ENCODE peak calls at places on chromosomes 11 and 22, in ten cellular contexts. One of them, this sample, is unnamed.

GRCh38 chr11:130071211-130071712 is 1.6 kb downstream of the APLP2 start:
- DNase-seq in CD8-positive, alpha-beta T cell: peak; percentile 17
- DNase-seq in psoas muscle: no peak
- DNase-seq in prostate gland: no peak
- DNase-seq in K562: peak; percentile 47
- DNase-seq in esophagus squamous epithelium: no peak
- DNase-seq in pancreas: no peak
- DNase-seq in BE2C: no peak
- DNase-seq in stomach: no peak
- DNase-seq in neural progenitor cell: no peak
- DNase-seq in this sample: no peak

GRCh38 chr22:20031732-20032406 is 11.0 kb downstream of the TANGO2 start:
- DNase-seq in CD8-positive, alpha-beta T cell: peak; percentile 34
- DNase-seq in psoas muscle: no peak
- DNase-seq in prostate gland: no peak
- DNase-seq in K562: no peak
- DNase-seq in esophagus squamous epithelium: no peak
- DNase-seq in pancreas: peak; percentile 14
- DNase-seq in BE2C: no peak
- DNase-seq in stomach: peak; percentile 35
- DNase-seq in neural progenitor cell: no peak
- DNase-seq in this sample: no peak

GRCh38 chr11:13277719-13278619 is at the start of gene BMAL1:
- DNase-seq in CD8-positive, alpha-beta T cell: peak; percentile 57
- DNase-seq in psoas muscle: peak; percentile 81
- DNase-seq in prostate gland: peak; percentile 30
- DNase-seq in K562: no peak
- DNase-seq in esophagus squamous epithelium: no peak
- DNase-seq in pancreas: peak; percentile 56
- DNase-seq in BE2C: no peak
- DNase-seq in stomach: peak; percentile 57
- DNase-seq in neural progenitor cell: peak; percentile 50
- DNase-seq in this sample: peak; percentile 37

GRCh38 chr11:134482128-134482527 is 70.1 kb upstream of the B3GAT1 start:
- DNase-seq in CD8-positive, alpha-beta T cell: no peak
- DNase-seq in psoas muscle: no peak
- DNase-seq in prostate gland: no peak
- DNase-seq in K562: no peak
- DNase-seq in esophagus squamous epithelium: no peak
- DNase-seq in pancreas: no peak
- DNase-seq in BE2C: no peak
- DNase-seq in stomach: no peak
- DNase-seq in neural progenitor cell: no peak
- DNase-seq in this sample: no peak

GRCh38 chr11:130726234-130726559 is 190.1 kb downstream of the SNX19 start:
- DNase-seq in CD8-positive, alpha-beta T cell: no peak
- DNase-seq in psoas muscle: peak; percentile 65
- DNase-seq in prostate gland: peak; percentile 53
- DNase-seq in K562: no peak
- DNase-seq in esophagus squamous epithelium: no peak
- DNase-seq in pancreas: no peak
- DNase-seq in BE2C: no peak
- DNase-seq in stomach: no peak
- DNase-seq in neural progenitor cell: no peak
- DNase-seq in this sample: peak; percentile 61

GRCh38 chr11:130729678-130730300 is 186.5 kb downstream of the SNX19 start:
- DNase-seq in CD8-positive, alpha-beta T cell: no peak
- DNase-seq in psoas muscle: no peak
- DNase-seq in prostate gland: no peak
- DNase-seq in K562: no peak
- DNase-seq in esophagus squamous epithelium: no peak
- DNase-seq in pancreas: no peak
- DNase-seq in BE2C: no peak
- DNase-seq in stomach: no peak
- DNase-seq in neural progenitor cell: no peak
- DNase-seq in this sample: no peak

GRCh38 chr11:132858203-132858602 is 674.1 kb downstream of the OPCML start:
- DNase-seq in CD8-positive, alpha-beta T cell: no peak
- DNase-seq in psoas muscle: no peak
- DNase-seq in prostate gland: no peak
- DNase-seq in K562: no peak
- DNase-seq in esophagus squamous epithelium: no peak
- DNase-seq in pancreas: no peak
- DNase-seq in BE2C: no peak
- DNase-seq in stomach: no peak
- DNase-seq in neural progenitor cell: peak; percentile 37
- DNase-seq in this sample: no peak

GRCh38 chr11:33734441-33735165 is 1.6 kb downstream of the CD59 start:
- DNase-seq in CD8-positive, alpha-beta T cell: no peak
- DNase-seq in psoas muscle: peak; percentile 50
- DNase-seq in prostate gland: no peak
- DNase-seq in K562: peak; percentile 41
- DNase-seq in esophagus squamous epithelium: no peak
- DNase-seq in pancreas: no peak
- DNase-seq in BE2C: no peak
- DNase-seq in stomach: peak; percentile 55
- DNase-seq in neural progenitor cell: no peak
- DNase-seq in this sample: no peak

GRCh38 chr11:74559110-74559933 is 33.1 kb upstream of the POLD3 start:
- DNase-seq in CD8-positive, alpha-beta T cell: no peak
- DNase-seq in psoas muscle: no peak
- DNase-seq in prostate gland: no peak
- DNase-seq in K562: no peak
- DNase-seq in esophagus squamous epithelium: no peak
- DNase-seq in pancreas: no peak
- DNase-seq in BE2C: no peak
- DNase-seq in stomach: no peak
- DNase-seq in neural progenitor cell: no peak
- DNase-seq in this sample: peak; percentile 40

GRCh38 chr11:128289048-128289447 is 298.3 kb downstream of the ETS1 start:
- DNase-seq in CD8-positive, alpha-beta T cell: no peak
- DNase-seq in psoas muscle: no peak
- DNase-seq in prostate gland: no peak
- DNase-seq in K562: no peak
- DNase-seq in esophagus squamous epithelium: no peak
- DNase-seq in pancreas: no peak
- DNase-seq in BE2C: no peak
- DNase-seq in stomach: no peak
- DNase-seq in neural progenitor cell: no peak
- DNase-seq in this sample: no peak

GRCh38 chr11:60917267-60917666 is 3.3 kb downstream of the TMEM109 start:
- DNase-seq in CD8-positive, alpha-beta T cell: no peak
- DNase-seq in psoas muscle: no peak
- DNase-seq in prostate gland: no peak
- DNase-seq in K562: no peak
- DNase-seq in esophagus squamous epithelium: no peak
- DNase-seq in pancreas: no peak
- DNase-seq in BE2C: no peak
- DNase-seq in stomach: no peak
- DNase-seq in neural progenitor cell: no peak
- DNase-seq in this sample: no peak

GRCh38 chr11:88310246-88310645 is 27.3 kb downstream of the CTSC start:
- DNase-seq in CD8-positive, alpha-beta T cell: no peak
- DNase-seq in psoas muscle: no peak
- DNase-seq in prostate gland: no peak
- DNase-seq in K562: no peak
- DNase-seq in esophagus squamous epithelium: no peak
- DNase-seq in pancreas: no peak
- DNase-seq in BE2C: no peak
- DNase-seq in stomach: no peak
- DNase-seq in neural progenitor cell: no peak
- DNase-seq in this sample: no peak

GRCh38 chr22:48402591-48403031 is 1425.1 kb downstream of the BRD1 start:
- DNase-seq in CD8-positive, alpha-beta T cell: peak; percentile 2
- DNase-seq in psoas muscle: no peak
- DNase-seq in prostate gland: no peak
- DNase-seq in K562: no peak
- DNase-seq in esophagus squamous epithelium: no peak
- DNase-seq in pancreas: no peak
- DNase-seq in BE2C: no peak
- DNase-seq in stomach: peak; percentile 20
- DNase-seq in neural progenitor cell: no peak
- DNase-seq in this sample: no peak

GRCh38 chr22:50225200-50225969 is 19.4 kb downstream of the TUBGCP6 start:
- DNase-seq in CD8-positive, alpha-beta T cell: no peak
- DNase-seq in psoas muscle: no peak
- DNase-seq in prostate gland: no peak
- DNase-seq in K562: no peak
- DNase-seq in esophagus squamous epithelium: no peak
- DNase-seq in pancreas: peak; percentile 44
- DNase-seq in BE2C: no peak
- DNase-seq in stomach: no peak
- DNase-seq in neural progenitor cell: no peak
- DNase-seq in this sample: no peak
- H3K4me1 ChIP-seq in CD8-positive, alpha-beta T cell: no peaks in the 10 kb centered on the region
- H3K4me1 ChIP-seq in psoas muscle: no peaks in the 10 kb centered on the region
- H3K4me1 ChIP-seq in prostate gland: no peaks in the 10 kb centered on the region
- H3K4me1 ChIP-seq in K562: no peaks in the 10 kb centered on the region
- H3K4me1 ChIP-seq in esophagus squamous epithelium: no peaks in the 10 kb centered on the region
- H3K4me1 ChIP-seq in pancreas: no peaks in the 10 kb centered on the region
- H3K4me1 ChIP-seq in BE2C: no peaks in the 10 kb centered on the region
- H3K4me1 ChIP-seq in stomach: no peaks in the 10 kb centered on the region
- H3K4me1 ChIP-seq in neural progenitor cell: no peaks in the 10 kb centered on the region
- H3K4me1 ChIP-seq in this sample: no peaks in the 10 kb centered on the region

GRCh38 chr11:124778281-124778680 is 16.2 kb upstream of the ESAM start:
- DNase-seq in CD8-positive, alpha-beta T cell: no peak
- DNase-seq in psoas muscle: no peak
- DNase-seq in prostate gland: no peak
- DNase-seq in K562: no peak
- DNase-seq in esophagus squamous epithelium: no peak
- DNase-seq in pancreas: no peak
- DNase-seq in BE2C: no peak
- DNase-seq in stomach: no peak
- DNase-seq in neural progenitor cell: no peak
- DNase-seq in this sample: no peak
- TF ChIP-seq CTCF in CD8-positive, alpha-beta T cell: no peak
- TF ChIP-seq CTCF in psoas muscle: no peak
- TF ChIP-seq CTCF in prostate gland: no peak
- TF ChIP-seq CTCF in K562: peak; percentile 39
- TF ChIP-seq CTCF in esophagus squamous epithelium: no peak
- TF ChIP-seq CTCF in pancreas: no peak
- TF ChIP-seq CTCF in BE2C: peak; percentile 55
- TF ChIP-seq CTCF in stomach: no peak
- TF ChIP-seq CTCF in neural progenitor cell: peak; percentile 55
- TF ChIP-seq CTCF in this sample: no peak

GRCh38 chr11:72475359-72475758 is 41.0 kb upstream of the CLPB start:
- DNase-seq in CD8-positive, alpha-beta T cell: no peak
- DNase-seq in psoas muscle: no peak
- DNase-seq in prostate gland: no peak
- DNase-seq in K562: no peak
- DNase-seq in esophagus squamous epithelium: no peak
- DNase-seq in pancreas: no peak
- DNase-seq in BE2C: no peak
- DNase-seq in stomach: no peak
- DNase-seq in neural progenitor cell: no peak
- DNase-seq in this sample: no peak

GRCh38 chr11:72471005-72471898 is 36.9 kb upstream of the CLPB start:
- DNase-seq in CD8-positive, alpha-beta T cell: peak; percentile 46
- DNase-seq in psoas muscle: peak; percentile 71
- DNase-seq in prostate gland: peak; percentile 56
- DNase-seq in K562: peak; percentile 79
- DNase-seq in esophagus squamous epithelium: no peak
- DNase-seq in pancreas: peak; percentile 41
- DNase-seq in BE2C: peak; percentile 85
- DNase-seq in stomach: peak; percentile 67
- DNase-seq in neural progenitor cell: peak; percentile 85
- DNase-seq in this sample: peak; percentile 59

GRCh38 chr11:72466410-72466809 is 32.1 kb upstream of the CLPB start:
- DNase-seq in CD8-positive, alpha-beta T cell: no peak
- DNase-seq in psoas muscle: no peak
- DNase-seq in prostate gland: no peak
- DNase-seq in K562: no peak
- DNase-seq in esophagus squamous epithelium: no peak
- DNase-seq in pancreas: no peak
- DNase-seq in BE2C: no peak
- DNase-seq in stomach: no peak
- DNase-seq in neural progenitor cell: no peak
- DNase-seq in this sample: no peak

DNA sequence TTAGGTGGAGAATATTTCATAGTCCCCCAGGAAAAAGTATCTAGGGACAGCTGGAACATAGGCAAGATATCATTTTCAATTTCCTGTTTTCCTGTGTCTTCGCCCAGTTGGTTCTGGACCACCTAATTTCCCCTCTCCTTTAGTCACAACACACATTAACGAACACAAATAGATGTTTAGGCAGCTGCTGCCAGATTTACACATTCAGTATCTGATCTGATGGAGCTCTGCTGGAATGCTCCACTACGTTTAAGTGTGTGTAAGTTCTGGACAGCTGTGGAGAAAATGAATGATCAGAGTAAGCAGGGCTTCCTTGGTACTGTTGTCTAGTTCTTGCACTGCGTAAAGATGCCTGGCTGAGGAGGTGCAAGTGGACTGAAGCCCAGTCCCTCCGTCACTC is 36.1 kb upstream of the CLPB start:
- DNase-seq in CD8-positive, alpha-beta T cell: no peak
- DNase-seq in psoas muscle: no peak
- DNase-seq in prostate gland: no peak
- DNase-seq in K562: no peak
- DNase-seq in esophagus squamous epithelium: no peak
- DNase-seq in pancreas: no peak
- DNase-seq in BE2C: no peak
- DNase-seq in stomach: no peak
- DNase-seq in neural progenitor cell: no peak
- DNase-seq in this sample: no peak
- H3K27me3 ChIP-seq in CD8-positive, alpha-beta T cell: no peaks in the 10 kb centered on the region
- H3K27me3 ChIP-seq in psoas muscle: no peaks in the 10 kb centered on the region
- H3K27me3 ChIP-seq in prostate gland: no peaks in the 10 kb centered on the region
- H3K27me3 ChIP-seq in K562: peaks cover 33% of the 10 kb centered on the region
- H3K27me3 ChIP-seq in esophagus squamous epithelium: no peaks in the 10 kb centered on the region
- H3K27me3 ChIP-seq in pancreas: no peaks in the 10 kb centered on the region
- H3K27me3 ChIP-seq in BE2C: no peaks in the 10 kb centered on the region
- H3K27me3 ChIP-seq in stomach: no peaks in the 10 kb centered on the region
- H3K27me3 ChIP-seq in neural progenitor cell: peaks cover 11% of the 10 kb centered on the region
- H3K27me3 ChIP-seq in this sample: no peaks in the 10 kb centered on the region

GRCh38 chr11:68501813-68502212 is 41.3 kb downstream of the PPP6R3 start:
- DNase-seq in CD8-positive, alpha-beta T cell: no peak
- DNase-seq in psoas muscle: no peak
- DNase-seq in prostate gland: no peak
- DNase-seq in K562: no peak
- DNase-seq in esophagus squamous epithelium: no peak
- DNase-seq in pancreas: no peak
- DNase-seq in BE2C: no peak
- DNase-seq in stomach: no peak
- DNase-seq in neural progenitor cell: no peak
- DNase-seq in this sample: no peak
- H3K4me1 ChIP-seq in CD8-positive, alpha-beta T cell: peaks cover 69% of the 10 kb centered on the region
- H3K4me1 ChIP-seq in psoas muscle: peaks cover 94% of the 10 kb centered on the region
- H3K4me1 ChIP-seq in prostate gland: peaks cover 3% of the 10 kb centered on the region
- H3K4me1 ChIP-seq in K562: peaks cover 59% of the 10 kb centered on the region
- H3K4me1 ChIP-seq in esophagus squamous epithelium: peaks cover 98% of the 10 kb centered on the region
- H3K4me1 ChIP-seq in pancreas: peaks cover 4% of the 10 kb centered on the region
- H3K4me1 ChIP-seq in BE2C: peaks cover 21% of the 10 kb centered on the region
- H3K4me1 ChIP-seq in stomach: peaks cover 58% of the 10 kb centered on the region
- H3K4me1 ChIP-seq in neural progenitor cell: peaks cover 17% of the 10 kb centered on the region
- H3K4me1 ChIP-seq in this sample: peaks cover 96% of the 10 kb centered on the region

GRCh38 chr22:32720924-32721323 is 80.6 kb upstream of the TIMP3 start:
- DNase-seq in CD8-positive, alpha-beta T cell: no peak
- DNase-seq in psoas muscle: no peak
- DNase-seq in prostate gland: no peak
- DNase-seq in K562: no peak
- DNase-seq in esophagus squamous epithelium: no peak
- DNase-seq in pancreas: no peak
- DNase-seq in BE2C: no peak
- DNase-seq in stomach: no peak
- DNase-seq in neural progenitor cell: no peak
- DNase-seq in this sample: no peak
- TF ChIP-seq CTCF in CD8-positive, alpha-beta T cell: no peak
- TF ChIP-seq CTCF in psoas muscle: no peak
- TF ChIP-seq CTCF in prostate gland: no peak
- TF ChIP-seq CTCF in K562: no peak
- TF ChIP-seq CTCF in esophagus squamous epithelium: no peak
- TF ChIP-seq CTCF in pancreas: no peak
- TF ChIP-seq CTCF in BE2C: no peak
- TF ChIP-seq CTCF in stomach: no peak
- TF ChIP-seq CTCF in neural progenitor cell: no peak
- TF ChIP-seq CTCF in this sample: no peak

This sample was measured in heart right ventricle.